ENCODE peak calls at places on chromosomes 1 and 21, in four cellular contexts. K, D, C and E are unnamed samples.

GRCh38 chr1:246104927-246105326 is 402.2 kb downstream of the SMYD3 start:
- DNase-seq in K (no peak), D (no peak), C (no peak), E (no peak)

GRCh38 chr1:39613250-39613649 is 26.2 kb downstream of the HEYL start:
- DNase-seq in K (no peak), D (no peak), C (no peak), E (no peak)

GRCh38 chr21:44708213-44708865 is 3.0 kb downstream of the TSPEAR start:
- DNase-seq in C (no peak), D (no peak), K (no peak), E (no peak)

GRCh38 chr1:89001510-89001909 is 9.1 kb upstream of the KYAT3 start:
- DNase-seq in K (no peak), C (no peak), D (no peak), E (no peak)

GRCh38 chr1:6625579-6626149 is 996 bp downstream of the THAP3 start:
- DNase-seq in K (no peak), D (no peak), C (no peak), E (no peak)

GRCh38 chr21:15441060-15441493 is 288.7 kb upstream of the USP25 start:
- DNase-seq in K (peak; percentile 93), C (no peak), D (no peak), E (no peak)

GRCh38 chr21:38910390-38911008 is 104.8 kb downstream of the ETS2 start:
- DNase-seq in D (no peak), C (peak; percentile 74), K (no peak), E (no peak)

GRCh38 chr1:21106238-21106637 is 70.5 kb downstream of the EIF4G3 start:
- DNase-seq in D (no peak), C (no peak), K (no peak), E (no peak)

GRCh38 chr1:234621657-234622335 is 11.8 kb upstream of the IRF2BP2 start:
- DNase-seq in C (no peak), D (no peak), K (no peak), E (no peak)

GRCh38 chr1:23424171-23424959 is at the start of gene TCEA3:
- DNase-seq in D (no peak), C (no peak), K (no peak), E (no peak)

GRCh38 chr1:215891266-215891665 is 324.2 kb downstream of the KCTD3 start:
- DNase-seq in C (no peak), D (no peak), K (no peak), E (no peak)

DNA sequence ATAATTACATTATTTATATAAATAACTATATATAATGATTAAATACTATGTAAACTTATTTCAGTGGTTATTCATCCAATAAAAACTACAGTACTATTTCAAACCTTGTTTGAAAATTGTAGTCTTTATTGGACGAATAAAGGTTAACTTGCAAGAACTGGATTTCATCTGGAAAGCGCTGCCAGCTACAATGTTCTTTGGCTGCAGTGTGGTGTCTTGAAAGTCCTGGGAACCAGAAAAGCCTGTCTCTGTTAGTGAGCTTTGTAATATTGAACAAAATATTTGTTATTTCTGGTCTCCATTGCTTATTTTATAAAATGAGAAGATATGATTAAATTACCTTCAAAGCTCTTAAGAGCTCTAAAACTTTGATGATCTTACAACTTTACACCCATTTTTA is 763.6 kb downstream of the ADGRL2 start:
- DNase-seq in D (no peak), C (no peak), K (no peak), E (no peak)
- H3K27ac ChIP-seq in D (no peak overlapping the region), C (peak overlapping the region; percentile 60), K (peak overlapping the region; percentile 19), E (no peak overlapping the region)

GRCh38 chr1:10106756-10107479 is 74.2 kb downstream of the UBE4B start:
- DNase-seq in D (no peak), K (no peak), C (no peak), E (no peak)

GRCh38 chr1:10106241-10106640 is 73.5 kb downstream of the UBE4B start:
- DNase-seq in K (no peak), D (no peak), C (no peak), E (no peak)

GRCh38 chr1:10105484-10105883 is 72.7 kb downstream of the UBE4B start:
- DNase-seq in K (no peak), C (no peak), D (no peak), E (no peak)

GRCh38 chr1:10103193-10103592 is 70.4 kb downstream of the UBE4B start:
- DNase-seq in C (no peak), D (no peak), K (no peak), E (no peak)

GRCh38 chr1:10104844-10105243 is 72.1 kb downstream of the UBE4B start:
- DNase-seq in K (no peak), D (no peak), C (no peak), E (no peak)
- H3K4me3 ChIP-seq in K (no peak overlapping the region), D (no peak overlapping the region), C (no peak overlapping the region), E (no peak overlapping the region)

DNA sequence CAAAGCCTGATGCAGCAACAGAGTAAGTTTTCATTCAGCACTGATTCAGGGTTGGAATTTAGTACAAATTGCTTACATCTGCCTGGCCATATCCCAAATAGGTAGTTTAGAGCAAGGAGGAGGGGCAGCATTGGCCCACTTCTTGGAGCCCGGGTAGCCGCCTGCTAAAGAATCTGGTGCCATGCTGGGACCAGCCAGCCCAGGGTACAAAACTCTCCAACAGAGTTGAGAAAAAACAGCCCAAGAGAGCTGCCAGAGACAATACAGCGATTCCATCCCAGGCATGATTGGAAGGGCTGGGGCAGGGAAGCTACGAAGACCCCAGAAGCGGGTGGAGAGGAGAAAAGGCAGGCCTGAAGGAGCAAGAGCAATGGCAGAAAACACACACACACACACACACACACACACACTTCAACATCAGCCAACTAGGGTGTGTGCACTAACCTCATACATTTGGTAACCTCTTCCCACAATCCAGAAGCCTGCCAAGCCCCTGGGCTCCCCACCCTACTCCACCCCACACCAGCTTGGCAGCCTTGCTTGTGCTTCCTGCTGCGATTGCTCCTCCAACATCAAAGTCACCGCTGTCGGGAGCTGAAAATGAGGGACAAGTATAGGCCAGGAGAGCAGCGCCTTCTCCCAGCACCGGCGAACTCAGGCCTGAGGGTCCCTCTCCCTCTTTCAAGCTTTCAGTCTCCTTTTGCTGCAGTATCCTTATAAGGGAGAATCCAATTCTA is 1.3 kb downstream of the PIK3C2B start:
- DNase-seq in D (no peak), K (no peak), C (no peak), E (no peak)
- H3K27ac ChIP-seq in D (peak overlapping the region; percentile 93), K (peak overlapping the region; percentile 9), C (peak overlapping the region; percentile 97), E (peak overlapping the region; percentile 46)

DNA sequence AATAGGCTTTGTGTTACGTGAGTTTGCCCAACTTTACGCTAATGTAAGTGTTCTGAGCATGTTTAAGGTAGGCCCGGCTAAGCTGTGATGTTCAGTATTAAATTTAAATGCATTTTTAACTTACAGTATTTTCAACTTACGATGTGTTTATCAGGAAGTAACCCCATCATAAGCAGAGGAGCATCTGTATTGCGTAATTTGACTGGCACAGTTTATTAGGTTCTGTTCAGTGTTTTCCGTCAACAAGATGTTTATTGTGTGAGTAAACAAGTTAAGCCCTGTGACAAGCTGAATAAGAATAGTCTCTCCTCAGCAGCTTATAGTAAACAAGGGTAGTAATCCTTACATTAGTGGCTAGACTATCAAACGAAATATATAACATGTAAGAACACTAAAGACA is 27.2 kb upstream of the SHISA4 start:
- DNase-seq in D (no peak), K (no peak), C (no peak), E (no peak)
- H3K4me3 ChIP-seq in D (no peak overlapping the region), K (no peak overlapping the region), C (no peak overlapping the region), E (no peak overlapping the region)

GRCh38 chr1:79902418-79902817 is 895.9 kb upstream of the ADGRL4 start:
- DNase-seq in K (no peak), D (no peak), C (no peak), E (no peak)

GRCh38 chr1:79895573-79895972 is 889.0 kb upstream of the ADGRL4 start:
- DNase-seq in C (no peak), K (no peak), D (no peak), E (no peak)

GRCh38 chr1:79896136-79896535 is 889.6 kb upstream of the ADGRL4 start:
- DNase-seq in K (no peak), D (no peak), C (no peak), E (no peak)

GRCh38 chr1:79899914-79900313 is 893.4 kb upstream of the ADGRL4 start:
- DNase-seq in D (no peak), C (no peak), K (no peak), E (no peak)
- H3K27ac ChIP-seq in D (no peak overlapping the region), C (no peak overlapping the region), K (no peak overlapping the region), E (no peak overlapping the region)

GRCh38 chr1:155125946-155126493 is 1.7 kb upstream of the EFNA1 start:
- DNase-seq in K (peak; percentile 32), D (peak; percentile 58), C (no peak), E (no peak)
- H3K4me3 ChIP-seq in K (peak overlapping the region; percentile 80), D (peak overlapping the region; percentile 65), C (no peak overlapping the region), E (no peak overlapping the region)

GRCh38 chr1:201537467-201537866 is 1.5 kb upstream of the NAV1 start:
- DNase-seq in D (no peak), C (no peak), K (no peak), E (no peak)

GRCh38 chr1:201535778-201536245 is 3.1 kb upstream of the NAV1 start:
- DNase-seq in C (no peak), D (no peak), K (no peak), E (no peak)

GRCh38 chr1:201535046-201535777 is 3.7 kb upstream of the NAV1 start:
- DNase-seq in K (no peak), C (peak; percentile 28), D (no peak), E (no peak)

GRCh38 chr1:201537028-201537427 is 1.9 kb upstream of the NAV1 start:
- DNase-seq in K (no peak), C (no peak), D (no peak), E (no peak)

DNA sequence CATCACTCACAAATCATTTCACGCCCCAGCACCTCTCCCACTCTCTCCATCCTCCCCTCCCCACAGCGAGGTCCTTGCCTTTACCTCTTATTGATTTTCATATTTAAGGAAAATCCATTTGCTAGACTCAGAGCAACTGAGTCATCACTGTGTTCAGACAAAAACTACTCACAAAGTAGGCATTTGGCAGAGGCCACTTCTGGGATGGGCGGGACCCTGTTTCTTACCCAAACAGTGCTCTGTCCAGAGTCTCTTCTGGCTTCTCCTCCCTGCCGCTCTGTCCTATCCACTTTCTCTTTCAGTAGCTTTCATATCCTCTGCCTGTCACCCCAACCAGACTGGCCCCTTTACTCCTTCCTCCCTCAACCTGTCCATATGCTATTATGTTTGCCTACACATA is 2.4 kb upstream of the NAV1 start:
- DNase-seq in D (peak; percentile 47), C (peak; percentile 35), K (no peak), E (no peak)
- H3K27ac ChIP-seq in D (peak overlapping the region; percentile 76), C (no peak overlapping the region), K (no peak overlapping the region), E (no peak overlapping the region)

GRCh38 chr1:153607381-153607780 is 5.6 kb downstream of the S100A16 start:
- DNase-seq in D (no peak), C (no peak), K (no peak), E (no peak)

GRCh38 chr1:153606194-153606593 is 6.7 kb downstream of the S100A16 start:
- DNase-seq in D (no peak), K (no peak), C (no peak), E (no peak)

GRCh38 chr1:153608742-153609584 is 4.0 kb downstream of the S100A16 start:
- DNase-seq in K (peak; percentile 33), D (peak; percentile 72), C (peak; percentile 90), E (no peak)

GRCh38 chr1:153609585-153609907 is 3.4 kb downstream of the S100A16 start:
- DNase-seq in K (no peak), C (no peak), D (no peak), E (no peak)

GRCh38 chr1:153608089-153608672 is 4.8 kb downstream of the S100A16 start:
- DNase-seq in D (no peak), K (no peak), C (no peak), E (no peak)
- H3K4me3 ChIP-seq in D (peak overlapping the region; percentile 6), K (no peak overlapping the region), C (peak overlapping the region; percentile 51), E (no peak overlapping the region)